ENCODE peak calls at places on chromosome 1, in seven cellular contexts. F is K562, N is GM12892, R is GM12878, S is SK-N-SH, W is H1, P is HepG2. X is an unnamed sample.

GRCh38 chr1:88649932-88650331 is 34.1 kb upstream of the PKN2 start:
- DNase-seq in S (no peak), F (no peak), R (no peak), P (no peak), W (no peak), N (no peak), X (no peak)

GRCh38 chr1:156805766-156806511 is 10.7 kb downstream of the SH2D2A start:
- DNase-seq in W (no peak), R (no peak), P (no peak), N (no peak), F (no peak), S (peak; percentile 24), X (no peak)

GRCh38 chr1:117058810-117059209 is 1.3 kb upstream of the TTF2 start:
- DNase-seq in N (no peak), S (no peak), R (no peak), W (no peak), P (no peak), F (no peak), X (no peak)

GRCh38 chr1:224718470-224719053 is 102.4 kb downstream of the CNIH3 start:
- DNase-seq in F (no peak), N (no peak), W (no peak), S (no peak), P (no peak), R (no peak), X (no peak)

GRCh38 chr1:154433161-154433681 is 28.1 kb downstream of the IL6R start:
- DNase-seq in N (no peak), F (no peak), S (no peak), P (no peak), R (no peak), W (no peak), X (no peak)

GRCh38 chr1:160096491-160097116 is 1.8 kb downstream of the IGSF8 start:
- DNase-seq in P (no peak), R (no peak), S (no peak), N (no peak), F (no peak), W (no peak), X (no peak)

GRCh38 chr1:32733573-32734321 is 31.2 kb upstream of the SYNC start:
- DNase-seq in F (peak; percentile 69), R (no peak), P (peak; percentile 61), S (no peak), W (no peak), N (no peak), X (no peak)

GRCh38 chr1:27872059-27872801 is at the start of gene THEMIS2:
- DNase-seq in W (no peak), R (no peak), N (peak; percentile 85), P (no peak), F (peak; percentile 97), S (peak; percentile 98), X (peak; percentile 83)

GRCh38 chr1:215526147-215526845 is 40.8 kb upstream of the KCTD3 start:
- DNase-seq in W (no peak), S (peak; percentile 15), R (peak; percentile 16), F (peak; percentile 46), P (peak; percentile 45), N (no peak), X (no peak)

GRCh38 chr1:49356594-49356993 is 579.9 kb upstream of the BEND5 start:
- DNase-seq in F (no peak), N (no peak), R (no peak), P (no peak), W (no peak), S (no peak), X (no peak)

GRCh38 chr1:205251576-205251975 is 23.8 kb downstream of the TMCC2 start:
- DNase-seq in F (no peak), N (no peak), P (no peak), S (no peak), W (no peak), R (no peak), X (no peak)

GRCh38 chr1:47189844-47190562 is at the start of gene PDZK1IP1:
- DNase-seq in N (no peak), P (no peak), S (no peak), F (peak; percentile 49), W (no peak), R (no peak), X (no peak)

GRCh38 chr1:172928412-172928811 is 122.3 kb downstream of the TNFSF18 start:
- DNase-seq in S (no peak), N (no peak), F (no peak), W (no peak), R (no peak), P (no peak), X (no peak)

GRCh38 chr1:172429324-172430127 is 9.0 kb downstream of the C1orf105 start:
- DNase-seq in N (no peak), W (no peak), R (peak; percentile 34), P (peak; percentile 63), S (peak; percentile 40), F (peak; percentile 47), X (no peak)

GRCh38 chr1:53359225-53359933 is 31.5 kb upstream of the LRP8 start:
- DNase-seq in R (no peak), W (no peak), P (no peak), N (no peak), S (no peak), F (no peak), X (no peak)

GRCh38 chr1:14987829-14988603 is 165.5 kb upstream of the TMEM51 start:
- DNase-seq in F (no peak), S (peak; percentile 61), P (no peak), W (no peak), R (no peak), N (no peak), X (no peak)

GRCh38 chr1:6495041-6495441 is 3.6 kb upstream of the PLEKHG5 start:
- DNase-seq in W (no peak), F (no peak), N (no peak), P (no peak), S (peak; percentile 89), R (no peak), X (no peak)

GRCh38 chr1:201618375-201618774 is 79.4 kb downstream of the NAV1 start:
- DNase-seq in R (no peak), F (peak; percentile 51), N (no peak), S (no peak), P (no peak), W (no peak), X (no peak)

GRCh38 chr1:156128749-156129682 is 14.5 kb downstream of the LMNA start:
- DNase-seq in S (no peak), F (no peak), R (no peak), N (no peak), P (no peak), W (no peak), X (no peak)

GRCh38 chr1:47181955-47182680 is 7.7 kb downstream of the PDZK1IP1 start:
- DNase-seq in P (no peak), N (no peak), S (no peak), R (no peak), W (no peak), F (peak; percentile 70), X (no peak)

GRCh38 chr1:171252482-171252881 is 4.2 kb downstream of the FMO1 start:
- DNase-seq in R (peak; percentile 16), P (no peak), N (peak; percentile 23), W (no peak), F (no peak), S (no peak), X (no peak)

GRCh38 chr1:171250263-171250662 is 2.0 kb downstream of the FMO1 start:
- DNase-seq in N (no peak), F (no peak), R (no peak), S (no peak), P (no peak), W (no peak), X (no peak)

GRCh38 chr1:171254859-171255258 is 6.6 kb downstream of the FMO1 start:
- DNase-seq in S (no peak), N (no peak), R (no peak), P (no peak), F (no peak), W (no peak), X (no peak)

GRCh38 chr1:171251042-171251740 is 2.9 kb downstream of the FMO1 start:
- DNase-seq in F (no peak), R (no peak), S (no peak), W (no peak), P (no peak), N (no peak), X (no peak)

GRCh38 chr1:171251741-171252300 is 3.5 kb downstream of the FMO1 start:
- DNase-seq in N (no peak), R (no peak), P (peak; percentile 12), S (peak; percentile 31), W (no peak), F (peak; percentile 30), X (no peak)
- TF ChIP-seq TAF1 in N (no peak), R (no peak), P (no peak), S (no peak), W (no peak), F (no peak), X (no peak)

GRCh38 chr1:213035573-213035972 is 15.5 kb upstream of the RPS6KC1 start:
- DNase-seq in N (no peak), F (no peak), R (no peak), P (peak; percentile 15), S (no peak), W (no peak), X (no peak)

GRCh38 chr1:213041443-213041842 is 9.6 kb upstream of the RPS6KC1 start:
- DNase-seq in N (no peak), R (no peak), S (no peak), F (no peak), P (no peak), W (no peak), X (no peak)
- TF ChIP-seq TAF1 in N (no peak), R (no peak), S (no peak), F (no peak), P (no peak), W (no peak), X (no peak)

DNA sequence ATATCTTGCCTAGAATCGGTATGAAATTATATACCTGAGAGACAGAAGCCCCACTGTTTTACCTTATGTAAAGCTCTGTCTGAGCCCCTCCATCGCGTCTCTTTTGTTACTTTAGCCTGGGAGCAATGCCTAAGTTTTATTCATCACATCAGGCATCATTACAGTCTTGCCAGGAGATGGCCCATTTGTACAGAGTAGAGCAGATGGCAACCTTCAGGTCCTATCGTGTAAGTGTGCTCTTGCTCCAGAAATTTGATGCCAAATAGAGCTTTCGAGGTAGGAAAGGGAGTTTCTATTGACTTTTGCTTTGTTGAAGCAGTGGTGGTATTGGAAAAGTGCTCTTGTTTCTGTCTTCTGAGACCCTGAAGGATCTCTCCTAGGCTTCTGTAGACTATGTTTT is 24.8 kb downstream of the CFAP126 start:
- DNase-seq in R (no peak), W (no peak), N (no peak), F (no peak), S (no peak), P (no peak), X (no peak)
- TF ChIP-seq TAF1 in R (no peak), W (no peak), N (no peak), F (no peak), S (no peak), P (no peak), X (no peak)

DNA sequence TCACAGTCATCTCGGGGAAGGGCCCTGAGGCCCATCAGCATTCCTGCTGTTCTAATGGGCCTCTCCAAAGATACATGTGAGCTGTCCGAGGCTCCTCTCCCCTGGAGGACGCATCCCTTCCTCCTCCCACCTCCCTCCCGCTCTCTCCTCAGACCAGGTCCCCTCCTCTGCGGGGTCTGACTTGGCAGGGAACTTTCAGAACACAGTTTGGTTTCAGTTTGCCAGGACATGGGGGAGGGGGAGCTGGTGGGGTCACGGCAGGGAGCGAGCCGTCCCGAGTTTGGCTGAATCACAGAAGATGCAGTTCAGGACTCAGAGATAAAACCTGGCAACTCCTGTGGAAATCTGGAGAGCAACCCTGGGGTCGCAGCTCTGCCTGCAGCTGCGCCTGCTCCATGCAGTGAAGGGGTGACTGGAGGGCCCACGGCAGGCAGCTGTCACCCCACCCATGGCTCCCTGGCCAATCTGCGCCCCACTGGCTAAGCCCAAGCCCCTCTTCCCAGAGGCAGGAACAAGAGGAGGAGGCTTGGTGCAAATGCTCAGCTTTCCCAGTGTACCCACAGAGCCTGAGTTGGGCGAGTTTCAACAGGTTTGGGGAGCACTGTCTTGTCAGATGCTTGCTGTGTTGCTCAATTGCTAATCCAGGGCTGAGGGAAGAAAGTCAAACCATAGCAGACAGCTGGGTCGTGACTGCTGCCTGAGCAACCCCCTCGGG is 5.7 kb downstream of the WNT4 start:
- DNase-seq in P (no peak), R (no peak), W (no peak), F (no peak), S (no peak), N (no peak), X (no peak)
- TF ChIP-seq TAF1 in P (no peak), R (no peak), W (no peak), F (no peak), S (no peak), N (no peak), X (no peak)